ENCODE peak calls at places on chromosome 12, in nine cellular contexts. One of them, this sample, is unnamed.

GRCh38 chr12:104181313-104181712 is 34.3 kb upstream of the TXNRD1 start:
- DNase-seq in GM13976: no peak
- DNase-seq in H7: no peak
- DNase-seq in mucosa of gallbladder: no peak
- DNase-seq in KBM-7: no peak
- DNase-seq in HuH-7.5: no peak
- DNase-seq in right cardiac atrium: no peak
- DNase-seq in HT1080: peak
- DNase-seq in KG1: no peak
- DNase-seq in this sample: no peak

GRCh38 chr12:75587340-75588106 is 76.1 kb upstream of the KRR1 start:
- DNase-seq in GM13976: no peak
- DNase-seq in H7: no peak
- DNase-seq in mucosa of gallbladder: no peak
- DNase-seq in KBM-7: no peak
- DNase-seq in HuH-7.5: no peak
- DNase-seq in right cardiac atrium: no peak
- DNase-seq in HT1080: no peak
- DNase-seq in KG1: no peak
- DNase-seq in this sample: no peak

GRCh38 chr12:93500201-93500600 is 32.9 kb downstream of the MRPL42 start:
- DNase-seq in GM13976: no peak
- DNase-seq in H7: no peak
- DNase-seq in mucosa of gallbladder: no peak
- DNase-seq in KBM-7: no peak
- DNase-seq in HuH-7.5: no peak
- DNase-seq in right cardiac atrium: no peak
- DNase-seq in HT1080: no peak
- DNase-seq in KG1: no peak
- DNase-seq in this sample: no peak

GRCh38 chr12:105083551-105084105 is 630 bp downstream of the ALDH1L2 start:
- DNase-seq in GM13976: peak
- DNase-seq in H7: no peak
- DNase-seq in mucosa of gallbladder: peak
- DNase-seq in KBM-7: no peak
- DNase-seq in HuH-7.5: no peak
- DNase-seq in right cardiac atrium: peak
- DNase-seq in HT1080: no peak
- DNase-seq in KG1: no peak
- DNase-seq in this sample: peak

GRCh38 chr12:2624543-2625266 is 170.1 kb upstream of the FKBP4 start:
- DNase-seq in GM13976: no peak
- DNase-seq in H7: peak
- DNase-seq in mucosa of gallbladder: no peak
- DNase-seq in KBM-7: peak
- DNase-seq in HuH-7.5: peak
- DNase-seq in right cardiac atrium: no peak
- DNase-seq in HT1080: peak
- DNase-seq in KG1: no peak
- DNase-seq in this sample: no peak

GRCh38 chr12:117012189-117012805 is 86.9 kb downstream of the TESC start:
- DNase-seq in GM13976: no peak
- DNase-seq in H7: no peak
- DNase-seq in mucosa of gallbladder: no peak
- DNase-seq in KBM-7: peak
- DNase-seq in HuH-7.5: no peak
- DNase-seq in right cardiac atrium: no peak
- DNase-seq in HT1080: no peak
- DNase-seq in KG1: no peak
- DNase-seq in this sample: no peak

GRCh38 chr12:75528272-75528671 is 16.9 kb upstream of the KRR1 start:
- DNase-seq in GM13976: no peak
- DNase-seq in H7: no peak
- DNase-seq in mucosa of gallbladder: no peak
- DNase-seq in KBM-7: no peak
- DNase-seq in HuH-7.5: no peak
- DNase-seq in right cardiac atrium: no peak
- DNase-seq in HT1080: no peak
- DNase-seq in KG1: no peak
- DNase-seq in this sample: no peak

GRCh38 chr12:83321971-83322370 is 635.3 kb downstream of the TMTC2 start:
- DNase-seq in GM13976: no peak
- DNase-seq in H7: no peak
- DNase-seq in mucosa of gallbladder: no peak
- DNase-seq in KBM-7: no peak
- DNase-seq in HuH-7.5: no peak
- DNase-seq in right cardiac atrium: no peak
- DNase-seq in HT1080: no peak
- DNase-seq in KG1: no peak
- DNase-seq in this sample: no peak

GRCh38 chr12:55930771-55931316 is at the start of gene DGKA:
- DNase-seq in GM13976: peak
- DNase-seq in H7: peak
- DNase-seq in mucosa of gallbladder: peak
- DNase-seq in KBM-7: peak
- DNase-seq in HuH-7.5: peak
- DNase-seq in right cardiac atrium: peak
- DNase-seq in HT1080: peak
- DNase-seq in KG1: no peak
- DNase-seq in this sample: peak

GRCh38 chr12:23533699-23534098 is 415.8 kb downstream of the SOX5 start:
- DNase-seq in GM13976: no peak
- DNase-seq in H7: no peak
- DNase-seq in mucosa of gallbladder: no peak
- DNase-seq in KBM-7: no peak
- DNase-seq in HuH-7.5: no peak
- DNase-seq in right cardiac atrium: no peak
- DNase-seq in HT1080: no peak
- DNase-seq in KG1: no peak
- DNase-seq in this sample: no peak

GRCh38 chr12:109385339-109386078 is 37.8 kb downstream of the MYO1H start:
- DNase-seq in GM13976: peak
- DNase-seq in H7: peak
- DNase-seq in mucosa of gallbladder: no peak
- DNase-seq in KBM-7: peak
- DNase-seq in HuH-7.5: no peak
- DNase-seq in right cardiac atrium: peak
- DNase-seq in HT1080: peak
- DNase-seq in KG1: peak
- DNase-seq in this sample: no peak

GRCh38 chr12:56221233-56221756 is 427 bp downstream of the RNF41 start:
- DNase-seq in GM13976: no peak
- DNase-seq in H7: peak
- DNase-seq in mucosa of gallbladder: peak
- DNase-seq in KBM-7: peak
- DNase-seq in HuH-7.5: no peak
- DNase-seq in right cardiac atrium: peak
- DNase-seq in HT1080: peak
- DNase-seq in KG1: no peak
- DNase-seq in this sample: peak

GRCh38 chr12:111180830-111181726 is 187.8 kb downstream of the PHETA1 start:
- DNase-seq in GM13976: no peak
- DNase-seq in H7: no peak
- DNase-seq in mucosa of gallbladder: peak
- DNase-seq in KBM-7: peak
- DNase-seq in HuH-7.5: peak
- DNase-seq in right cardiac atrium: peak
- DNase-seq in HT1080: no peak
- DNase-seq in KG1: peak
- DNase-seq in this sample: peak

GRCh38 chr12:22334696-22335290 is at the start of gene ST8SIA1:
- DNase-seq in GM13976: peak
- DNase-seq in H7: peak
- DNase-seq in mucosa of gallbladder: peak
- DNase-seq in KBM-7: no peak
- DNase-seq in HuH-7.5: peak
- DNase-seq in right cardiac atrium: peak
- DNase-seq in HT1080: peak
- DNase-seq in KG1: no peak
- DNase-seq in this sample: peak

GRCh38 chr12:46004715-46005114 is 14.3 kb upstream of the SCAF11 start:
- DNase-seq in GM13976: no peak
- DNase-seq in H7: no peak
- DNase-seq in mucosa of gallbladder: no peak
- DNase-seq in KBM-7: no peak
- DNase-seq in HuH-7.5: no peak
- DNase-seq in right cardiac atrium: no peak
- DNase-seq in HT1080: no peak
- DNase-seq in KG1: no peak
- DNase-seq in this sample: no peak

GRCh38 chr12:32918890-32919791 is 22.6 kb upstream of the PKP2 start:
- DNase-seq in GM13976: peak
- DNase-seq in H7: peak
- DNase-seq in mucosa of gallbladder: no peak
- DNase-seq in KBM-7: peak
- DNase-seq in HuH-7.5: no peak
- DNase-seq in right cardiac atrium: no peak
- DNase-seq in HT1080: peak
- DNase-seq in KG1: no peak
- DNase-seq in this sample: no peak

GRCh38 chr12:93573552-93574223 is 1.2 kb downstream of the SOCS2 start:
- DNase-seq in GM13976: peak
- DNase-seq in H7: peak
- DNase-seq in mucosa of gallbladder: no peak
- DNase-seq in KBM-7: peak
- DNase-seq in HuH-7.5: no peak
- DNase-seq in right cardiac atrium: peak
- DNase-seq in HT1080: no peak
- DNase-seq in KG1: no peak
- DNase-seq in this sample: no peak

GRCh38 chr12:8698132-8698829 is 490 bp downstream of the RIMKLB start:
- DNase-seq in GM13976: peak
- DNase-seq in H7: peak
- DNase-seq in mucosa of gallbladder: peak
- DNase-seq in KBM-7: no peak
- DNase-seq in HuH-7.5: peak
- DNase-seq in right cardiac atrium: peak
- DNase-seq in HT1080: peak
- DNase-seq in KG1: no peak
- DNase-seq in this sample: peak

GRCh38 chr12:93860659-93861373 is 183.6 kb downstream of the CRADD start:
- DNase-seq in GM13976: no peak
- DNase-seq in H7: no peak
- DNase-seq in mucosa of gallbladder: no peak
- DNase-seq in KBM-7: no peak
- DNase-seq in HuH-7.5: no peak
- DNase-seq in right cardiac atrium: no peak
- DNase-seq in HT1080: peak
- DNase-seq in KG1: no peak
- DNase-seq in this sample: no peak

GRCh38 chr12:52055781-52056711 is 4.8 kb downstream of the NR4A1 start:
- DNase-seq in GM13976: no peak
- DNase-seq in H7: peak
- DNase-seq in mucosa of gallbladder: no peak
- DNase-seq in KBM-7: no peak
- DNase-seq in HuH-7.5: no peak
- DNase-seq in right cardiac atrium: peak
- DNase-seq in HT1080: no peak
- DNase-seq in KG1: no peak
- DNase-seq in this sample: peak

GRCh38 chr12:23954332-23954731 is 4.9 kb upstream of the SOX5 start:
- DNase-seq in GM13976: no peak
- DNase-seq in H7: no peak
- DNase-seq in mucosa of gallbladder: no peak
- DNase-seq in KBM-7: no peak
- DNase-seq in HuH-7.5: no peak
- DNase-seq in right cardiac atrium: no peak
- DNase-seq in HT1080: no peak
- DNase-seq in KG1: no peak
- DNase-seq in this sample: no peak

GRCh38 chr12:6770600-6770999 is 1.7 kb upstream of the LAG3 start:
- DNase-seq in GM13976: no peak
- DNase-seq in H7: peak
- DNase-seq in mucosa of gallbladder: no peak
- DNase-seq in KBM-7: no peak
- DNase-seq in HuH-7.5: no peak
- DNase-seq in right cardiac atrium: no peak
- DNase-seq in HT1080: no peak
- DNase-seq in KG1: no peak
- DNase-seq in this sample: no peak

GRCh38 chr12:72522411-72522810 is 250.2 kb downstream of the TRHDE start:
- DNase-seq in GM13976: no peak
- DNase-seq in H7: no peak
- DNase-seq in mucosa of gallbladder: no peak
- DNase-seq in KBM-7: no peak
- DNase-seq in HuH-7.5: no peak
- DNase-seq in right cardiac atrium: no peak
- DNase-seq in HT1080: no peak
- DNase-seq in KG1: no peak
- DNase-seq in this sample: no peak

GRCh38 chr12:93109794-93110203 is 180.7 kb upstream of the EEA1 start:
- DNase-seq in GM13976: peak
- DNase-seq in H7: no peak
- DNase-seq in mucosa of gallbladder: no peak
- DNase-seq in KBM-7: no peak
- DNase-seq in HuH-7.5: no peak
- DNase-seq in right cardiac atrium: no peak
- DNase-seq in HT1080: no peak
- DNase-seq in KG1: no peak
- DNase-seq in this sample: no peak

GRCh38 chr12:22480016-22480415 is 64.3 kb downstream of the C2CD5 start:
- DNase-seq in GM13976: no peak
- DNase-seq in H7: no peak
- DNase-seq in mucosa of gallbladder: no peak
- DNase-seq in KBM-7: no peak
- DNase-seq in HuH-7.5: no peak
- DNase-seq in right cardiac atrium: no peak
- DNase-seq in HT1080: no peak
- DNase-seq in KG1: no peak
- DNase-seq in this sample: no peak

GRCh38 chr12:65922077-65922476 is 97.8 kb downstream of the HMGA2 start:
- DNase-seq in GM13976: no peak
- DNase-seq in H7: no peak
- DNase-seq in mucosa of gallbladder: no peak
- DNase-seq in KBM-7: no peak
- DNase-seq in HuH-7.5: no peak
- DNase-seq in right cardiac atrium: no peak
- DNase-seq in HT1080: no peak
- DNase-seq in KG1: no peak
- DNase-seq in this sample: no peak

GRCh38 chr12:51702582-51702981 is 111.5 kb downstream of the SCN8A start:
- DNase-seq in GM13976: no peak
- DNase-seq in H7: no peak
- DNase-seq in mucosa of gallbladder: no peak
- DNase-seq in KBM-7: no peak
- DNase-seq in HuH-7.5: no peak
- DNase-seq in right cardiac atrium: no peak
- DNase-seq in HT1080: no peak
- DNase-seq in KG1: no peak
- DNase-seq in this sample: no peak

GRCh38 chr12:42862055-42862454 is 272.5 kb upstream of the PRICKLE1 start:
- DNase-seq in GM13976: no peak
- DNase-seq in H7: no peak
- DNase-seq in mucosa of gallbladder: no peak
- DNase-seq in KBM-7: no peak
- DNase-seq in HuH-7.5: no peak
- DNase-seq in right cardiac atrium: no peak
- DNase-seq in HT1080: peak
- DNase-seq in KG1: no peak
- DNase-seq in this sample: no peak

GRCh38 chr12:110165540-110166159 is 41.5 kb downstream of the IFT81 start:
- DNase-seq in GM13976: peak
- DNase-seq in H7: peak
- DNase-seq in mucosa of gallbladder: no peak
- DNase-seq in KBM-7: no peak
- DNase-seq in HuH-7.5: no peak
- DNase-seq in right cardiac atrium: no peak
- DNase-seq in HT1080: no peak
- DNase-seq in KG1: no peak
- DNase-seq in this sample: no peak

GRCh38 chr12:18320036-18320617 is 58.8 kb downstream of the PIK3C2G start:
- DNase-seq in GM13976: peak
- DNase-seq in H7: peak
- DNase-seq in mucosa of gallbladder: peak
- DNase-seq in KBM-7: peak
- DNase-seq in HuH-7.5: peak
- DNase-seq in right cardiac atrium: no peak
- DNase-seq in HT1080: peak
- DNase-seq in KG1: no peak
- DNase-seq in this sample: no peak

GRCh38 chr12:62658910-62659309 is 192.3 kb downstream of the MON2 start:
- DNase-seq in GM13976: no peak
- DNase-seq in H7: no peak
- DNase-seq in mucosa of gallbladder: no peak
- DNase-seq in KBM-7: no peak
- DNase-seq in HuH-7.5: no peak
- DNase-seq in right cardiac atrium: no peak
- DNase-seq in HT1080: no peak
- DNase-seq in KG1: no peak
- DNase-seq in this sample: no peak